ENCODE peak calls at places on chromosomes 12 and 14, in five cellular contexts. N is K562, G is GM12878, Y is SK-N-SH, R is HepG2. Z is an unnamed sample.

GRCh38 chr12:46585854-46586621 is 213.5 kb upstream of the SLC38A2 start:
- DNase-seq in N (no peak), R (peak), G (no peak), Y (no peak), Z (no peak)

GRCh38 chr12:26112703-26113147 is 12.1 kb downstream of the BHLHE41 start:
- DNase-seq in Y (no peak), G (no peak), N (no peak), R (no peak), Z (no peak)

GRCh38 chr14:91728616-91729183 is 3.2 kb downstream of the CATSPERB start:
- DNase-seq in N (no peak), Y (no peak), G (no peak), R (no peak), Z (no peak)

GRCh38 chr12:98973395-98973794 is 328.3 kb downstream of the APAF1 start:
- DNase-seq in Y (no peak), G (no peak), R (no peak), N (no peak), Z (no peak)

GRCh38 chr12:53603804-53604203 is 22.4 kb downstream of the ATF7 start:
- DNase-seq in N (no peak), Y (no peak), R (no peak), G (no peak), Z (no peak)

GRCh38 chr14:105419305-105420091 is at the start of gene MTA1:
- DNase-seq in G (no peak), R (peak), N (peak), Y (peak), Z (no peak)

GRCh38 chr14:53668861-53669260 is 287.8 kb downstream of the BMP4 start:
- DNase-seq in N (no peak), R (no peak), G (no peak), Y (no peak), Z (no peak)

GRCh38 chr14:24556756-24557155 is 19.3 kb downstream of the CTSG start:
- DNase-seq in N (no peak), G (no peak), Y (no peak), R (no peak), Z (no peak)

GRCh38 chr12:103495783-103496456 is at the start of gene C12orf42:
- DNase-seq in Y (peak), N (no peak), R (no peak), G (peak), Z (no peak)

GRCh38 chr12:98438826-98439225 is 76.6 kb upstream of the TMPO start:
- DNase-seq in N (no peak), R (no peak), Y (no peak), G (no peak), Z (no peak)

GRCh38 chr14:27672047-27672446 is 1074.2 kb upstream of the NOVA1 start:
- DNase-seq in G (no peak), N (no peak), R (no peak), Y (no peak), Z (no peak)

GRCh38 chr14:90495357-90496276 is 98.8 kb downstream of the CALM1 start:
- DNase-seq in N (peak), Y (peak), R (peak), G (no peak), Z (peak)

GRCh38 chr12:47867496-47867941 is 37.3 kb downstream of the VDR start:
- DNase-seq in R (no peak), G (no peak), N (peak), Y (no peak), Z (no peak)

GRCh38 chr12:130838951-130839769 is at the start of gene STX2:
- DNase-seq in G (peak), R (peak), N (peak), Y (peak), Z (peak)

GRCh38 chr12:57905812-57906475 is 35.4 kb upstream of the ATP23 start:
- DNase-seq in N (no peak), G (no peak), R (no peak), Y (no peak), Z (no peak)

GRCh38 chr14:32650030-32650429 is 288.6 kb upstream of the NPAS3 start:
- DNase-seq in N (no peak), G (no peak), R (no peak), Y (no peak), Z (no peak)

GRCh38 chr12:79634957-79635471 is 55.8 kb downstream of the PAWR start:
- DNase-seq in G (no peak), R (no peak), Y (no peak), N (no peak), Z (no peak)

GRCh38 chr14:54622189-54622958 is 55.4 kb downstream of the SAMD4A start:
- DNase-seq in R (no peak), G (peak), Y (no peak), N (no peak), Z (no peak)

GRCh38 chr14:73232984-73233383 is 4.3 kb upstream of the PAPLN start:
- DNase-seq in Y (no peak), G (no peak), N (no peak), R (no peak), Z (no peak)

GRCh38 chr14:82182646-82183045 is 649.0 kb upstream of the SEL1L start:
- DNase-seq in Y (no peak), G (no peak), R (no peak), N (no peak), Z (no peak)

GRCh38 chr14:74302634-74303569 is at the start of gene ABCD4:
- DNase-seq in N (peak), R (peak), G (peak), Y (peak), Z (peak)

GRCh38 chr12:116159175-116159574 is 118.3 kb downstream of the MED13L start:
- DNase-seq in Y (no peak), G (no peak), N (no peak), R (peak), Z (no peak)

GRCh38 chr14:21960636-21961035 is 287.0 kb upstream of the OR4E1 start:
- DNase-seq in N (no peak), R (no peak), G (no peak), Y (no peak), Z (no peak)

GRCh38 chr12:64090047-64090446 is 132.0 kb downstream of the KICS2 start:
- DNase-seq in G (no peak), N (no peak), R (no peak), Y (no peak), Z (no peak)

GRCh38 chr12:68157295-68157871 is 2.2 kb downstream of the IFNG start:
- DNase-seq in Y (no peak), N (no peak), G (no peak), R (no peak), Z (no peak)

GRCh38 chr14:52076334-52076733 is 7.5 kb upstream of the NID2 start:
- DNase-seq in N (no peak), Y (no peak), R (no peak), G (no peak), Z (no peak)

GRCh38 chr12:26528943-26529342 is 304.1 kb downstream of the ITPR2 start:
- DNase-seq in Y (no peak), N (no peak), R (no peak), G (no peak), Z (no peak)

GRCh38 chr12:1840561-1840960 is 20.2 kb downstream of the LRTM2 start:
- DNase-seq in N (no peak), R (no peak), Y (no peak), G (no peak), Z (no peak)

GRCh38 chr14:64721391-64721791 is 17.2 kb downstream of the PLEKHG3 start:
- DNase-seq in N (no peak), G (no peak), Y (no peak), R (no peak), Z (no peak)

DNA sequence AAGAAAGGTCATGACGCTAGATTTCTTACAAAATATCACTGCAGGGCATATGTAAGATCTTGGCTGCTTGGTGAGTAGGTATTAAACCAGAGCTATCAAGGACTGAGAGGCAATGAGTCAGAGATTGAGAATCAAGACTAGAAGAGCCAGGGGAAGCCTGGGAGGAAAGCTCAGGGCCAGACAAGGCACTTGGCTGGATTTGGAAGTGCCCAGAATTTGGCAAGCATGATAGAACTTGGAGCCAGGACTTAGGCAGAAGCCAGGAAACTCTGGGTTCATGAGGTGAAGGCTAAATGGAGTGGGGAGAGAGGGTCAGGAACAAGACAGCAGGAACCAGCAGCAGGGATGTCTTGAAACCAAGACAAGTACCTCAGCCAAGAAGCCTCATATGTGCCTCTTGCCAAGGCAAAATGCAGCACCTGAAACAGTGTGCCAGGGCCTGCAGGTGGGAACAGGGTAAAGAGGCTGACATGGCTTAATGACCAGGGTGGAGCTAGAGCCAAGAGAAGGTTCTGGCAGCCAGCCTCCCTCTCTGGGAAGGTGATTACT is 49.9 kb downstream of the PTHLH start:
- DNase-seq in G (no peak), Y (no peak), N (no peak), R (no peak), Z (no peak)
- TF ChIP-seq REST in G (no peak), Y (no peak), N (no peak), R (no peak), Z (no peak)

DNA sequence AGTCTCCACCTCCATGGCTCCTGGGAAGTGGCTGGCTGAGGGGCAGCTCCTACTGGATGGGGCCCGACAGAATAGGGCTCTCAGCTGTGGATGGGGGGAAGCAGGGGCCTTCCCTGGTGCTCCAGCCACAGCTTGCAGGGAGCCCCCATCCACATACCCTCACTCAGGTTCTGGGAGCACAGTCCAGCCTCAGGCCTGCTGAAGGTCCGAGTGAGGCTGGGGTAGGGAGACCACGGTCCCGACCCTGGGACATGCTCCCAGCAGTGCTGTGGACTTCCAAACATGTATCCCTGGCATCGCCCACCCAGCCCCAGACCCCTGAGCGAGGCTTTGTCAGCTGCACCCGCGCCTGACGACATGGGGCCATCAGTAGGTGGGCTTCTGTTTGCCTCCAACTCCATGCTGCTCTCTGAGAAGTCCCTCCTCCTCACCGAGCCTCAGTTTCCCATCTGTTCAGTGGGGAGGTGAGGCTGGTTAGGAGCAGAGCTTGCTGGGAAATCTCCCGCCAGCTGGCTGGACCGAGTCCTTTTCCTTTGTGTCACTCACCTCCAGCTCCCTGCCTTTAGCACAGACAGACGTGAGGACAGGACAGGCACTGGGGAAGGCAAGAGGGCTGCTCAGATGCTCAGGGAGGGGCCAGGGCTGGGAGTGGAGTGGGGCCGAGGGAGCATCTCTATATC is 9.1 kb upstream of the ATG101 start:
- DNase-seq in N (no peak), G (no peak), Y (no peak), R (no peak), Z (no peak)
- TF ChIP-seq GABPA in N (no peak), G (no peak), Y (no peak), R (no peak), Z (no peak)

DNA sequence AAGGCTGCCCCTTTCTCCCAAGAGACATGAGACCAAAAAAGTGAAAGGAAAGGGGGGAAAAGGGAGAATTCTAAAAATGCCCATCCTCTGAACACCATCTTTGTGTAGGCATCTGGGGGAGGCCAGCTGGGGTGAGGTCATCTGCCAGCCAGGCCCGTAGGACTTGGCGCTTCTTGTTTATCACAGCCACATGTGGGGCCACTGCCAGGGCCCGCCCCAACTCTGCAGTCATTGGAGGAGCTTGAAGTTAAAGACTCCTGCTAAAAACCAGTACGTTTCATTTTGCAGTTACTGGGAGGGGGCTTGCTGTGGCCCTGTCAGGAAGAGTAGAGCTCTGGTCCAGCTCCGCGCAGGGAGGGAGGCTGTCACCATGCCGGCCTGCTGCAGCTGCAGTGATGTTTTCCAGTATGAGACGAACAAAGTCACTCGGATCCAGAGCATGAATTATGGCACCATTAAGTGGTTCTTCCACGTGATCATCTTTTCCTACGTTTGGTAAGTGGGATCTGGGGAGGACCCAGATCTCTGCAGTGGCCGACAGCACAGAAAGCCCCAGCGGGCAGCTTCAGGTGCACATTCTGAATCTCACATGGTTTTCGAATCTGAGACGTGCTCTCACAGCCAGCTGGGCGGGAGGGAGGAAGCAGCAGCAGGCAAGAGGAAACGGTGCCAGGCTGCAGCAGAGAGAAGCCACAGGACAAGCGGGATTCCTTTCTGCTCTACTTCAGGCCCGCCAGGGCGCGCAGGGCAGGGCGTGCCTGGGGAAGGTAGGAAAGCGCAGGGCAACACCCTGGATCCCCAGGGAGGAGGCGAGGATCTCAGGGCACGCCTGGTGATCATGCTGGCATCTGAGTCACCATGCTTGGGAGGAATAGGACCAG is at the start of gene P2RX7:
- DNase-seq in R (no peak), G (peak), Y (peak), N (no peak), Z (peak)
- TF ChIP-seq POLR2AphosphoS5 in R (no peak), G (no peak), Y (no peak), N (no peak), Z (peak)

DNA sequence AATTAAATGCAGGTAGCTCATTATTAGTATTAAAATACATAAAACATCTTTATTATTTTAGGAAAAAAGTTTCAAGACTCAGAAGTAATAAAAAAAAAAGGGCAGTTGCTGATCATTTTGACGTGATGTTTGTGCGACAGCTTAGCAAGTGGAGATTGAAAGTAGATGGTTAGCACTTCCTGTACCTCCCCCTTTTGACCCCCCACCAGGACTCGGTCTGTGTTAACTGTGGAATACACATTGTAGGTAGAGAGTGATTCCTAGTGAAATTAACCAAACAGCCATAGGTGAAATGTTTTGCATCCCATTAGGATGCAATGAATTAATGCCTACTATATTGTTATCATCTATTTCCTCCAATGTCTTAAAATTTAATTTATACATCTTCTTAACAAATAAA is 120.8 kb downstream of the SLC5A8 start:
- DNase-seq in R (no peak), G (no peak), N (no peak), Y (no peak), Z (no peak)
- TF ChIP-seq REST in R (no peak), G (no peak), N (no peak), Y (no peak), Z (no peak)

GRCh38 chr12:96522283-96522682 is 32.9 kb downstream of the CFAP54 start:
- DNase-seq in N (no peak), R (no peak), Y (no peak), G (no peak), Z (no peak)
- TF ChIP-seq GABPA in N (no peak), R (no peak), Y (no peak), G (no peak), Z (no peak)

GRCh38 chr12:110289021-110289710 is 8.1 kb downstream of the ATP2A2 start:
- DNase-seq in R (no peak), G (no peak), N (no peak), Y (no peak), Z (no peak)
- TF ChIP-seq POLR2AphosphoS5 in R (no peak), G (no peak), N (no peak), Y (no peak), Z (no peak)

DNA sequence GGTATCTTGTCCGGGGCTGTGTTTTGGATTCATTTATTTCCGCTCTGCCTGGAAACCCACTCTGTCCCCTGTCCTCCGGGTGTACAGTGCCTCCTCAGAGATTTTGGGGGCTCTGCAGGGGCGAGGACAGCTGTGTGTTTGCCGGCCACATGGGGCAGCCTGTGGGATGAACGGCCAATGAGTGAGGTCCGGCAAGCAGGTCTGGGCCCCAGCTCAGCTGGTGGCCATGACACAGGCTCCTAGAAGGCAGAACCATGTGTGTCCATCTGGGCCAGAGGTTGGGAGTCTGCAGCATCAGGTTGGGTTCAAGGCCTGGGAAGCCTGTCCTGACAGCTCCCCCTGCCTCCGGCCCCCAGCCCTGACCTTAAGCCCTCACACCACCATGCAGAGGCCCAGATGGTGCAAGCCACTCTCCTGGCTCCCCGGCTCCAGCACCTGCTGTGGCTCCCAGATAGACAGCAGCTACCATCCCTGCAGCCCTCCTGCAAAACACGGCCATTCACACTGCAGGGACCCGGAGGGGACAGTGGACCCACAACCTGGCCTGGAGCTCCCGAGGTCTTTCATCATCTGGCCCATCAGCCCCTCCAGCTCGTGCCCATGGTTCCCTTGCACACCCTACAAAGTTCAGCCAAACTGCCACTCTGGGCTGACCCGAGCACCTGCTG is 220.1 kb upstream of the C14orf180 start:
- DNase-seq in Y (peak), N (no peak), R (no peak), G (no peak), Z (no peak)
- TF ChIP-seq REST in Y (no peak), N (no peak), R (no peak), G (no peak), Z (no peak)

GRCh38 chr12:94026566-94026965 is 121.8 kb upstream of the PLXNC1 start:
- DNase-seq in N (no peak), Y (no peak), R (no peak), G (no peak), Z (no peak)

GRCh38 chr12:94023879-94024278 is 124.5 kb upstream of the PLXNC1 start:
- DNase-seq in R (no peak), N (no peak), Y (no peak), G (no peak), Z (no peak)

GRCh38 chr12:94027561-94027960 is 120.8 kb upstream of the PLXNC1 start:
- DNase-seq in G (no peak), N (no peak), Y (no peak), R (no peak), Z (no peak)

GRCh38 chr12:94020335-94020734 is 128.0 kb upstream of the PLXNC1 start:
- DNase-seq in R (no peak), Y (no peak), N (no peak), G (no peak), Z (no peak)

DNA sequence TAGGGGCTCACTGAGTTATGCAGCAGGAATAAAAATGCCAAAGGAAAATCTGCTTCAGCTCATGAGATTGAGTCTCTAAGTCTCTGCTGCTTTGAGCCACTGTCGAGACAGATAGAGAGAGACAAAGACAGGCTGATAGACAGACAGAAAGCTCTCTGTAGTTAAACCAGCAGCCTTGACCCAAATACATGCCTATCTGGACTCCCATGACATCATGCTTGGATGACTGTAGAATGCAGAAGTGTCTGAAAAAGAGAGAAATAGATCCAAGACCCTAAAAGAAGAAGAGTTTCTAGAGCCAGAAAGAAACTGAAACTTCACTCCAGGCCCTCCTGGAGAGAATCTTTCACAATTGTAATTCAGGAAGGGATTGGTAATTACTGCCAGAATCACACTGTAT is 122.6 kb upstream of the PLXNC1 start:
- DNase-seq in R (no peak), Y (no peak), G (no peak), N (no peak), Z (no peak)
- TF ChIP-seq GABPA in R (no peak), Y (no peak), G (no peak), N (no peak), Z (no peak)